ENCODE peak calls at places on chromosome 13, in eight cellular contexts. B is GM12878, C is HCT116, T is K562, E is stomach, U is HepG2, G is suprapubic skin, V is esophagus muscularis mucosa. Z is an unnamed sample.

GRCh38 chr13:47904891-47905290 is 96.2 kb downstream of the SUCLA2 start:
- DNase-seq in B (no peak), C (no peak), T (no peak), E (no peak), U (no peak), G (no peak), V (no peak), Z (no peak)

GRCh38 chr13:67283602-67284001 is 53.5 kb upstream of the PCDH9 start:
- DNase-seq in B (no peak), C (peak; percentile 6), T (no peak), E (no peak), U (peak; percentile 88), G (no peak), V (no peak), Z (no peak)

GRCh38 chr13:60431108-60431700 is 34.2 kb downstream of the TDRD3 start:
- DNase-seq in B (peak; percentile 61), C (peak; percentile 46), T (peak; percentile 19), E (no peak), U (peak; percentile 47), G (no peak), V (no peak), Z (no peak)

GRCh38 chr13:79936368-79937136 is 404.4 kb downstream of the SPRY2 start:
- DNase-seq in B (no peak), C (no peak), T (no peak), E (no peak), U (peak; percentile 3), G (no peak), V (no peak), Z (no peak)

GRCh38 chr13:66574606-66575005 is 655.5 kb downstream of the PCDH9 start:
- DNase-seq in B (no peak), C (no peak), T (no peak), E (no peak), U (no peak), G (no peak), V (no peak), Z (no peak)

GRCh38 chr13:51158923-51159322 is 47.8 kb upstream of the C13orf42 start:
- DNase-seq in B (no peak), C (no peak), T (no peak), E (no peak), U (no peak), G (no peak), V (peak; percentile 82), Z (no peak)

GRCh38 chr13:90336507-90336906 is 1011.0 kb upstream of the MIR17HG start:
- DNase-seq in B (no peak), C (no peak), T (no peak), E (no peak), U (no peak), G (no peak), V (no peak), Z (no peak)

GRCh38 chr13:41505209-41505835 is 48.0 kb downstream of the RGCC start:
- DNase-seq in B (no peak), C (no peak), T (no peak), E (no peak), U (no peak), G (no peak), V (peak; percentile 62), Z (no peak)

GRCh38 chr13:20230913-20231838 is 943 bp downstream of the GJB6 start:
- DNase-seq in B (no peak), C (no peak), T (no peak), E (no peak), U (no peak), G (no peak), V (peak; percentile 81), Z (no peak)

GRCh38 chr13:89628567-89628966 is 1718.9 kb upstream of the MIR17HG start:
- DNase-seq in B (no peak), C (no peak), T (no peak), E (no peak), U (no peak), G (no peak), V (no peak), Z (no peak)

GRCh38 chr13:75635101-75635620 is 969 bp upstream of the LMO7 start:
- DNase-seq in B (no peak), C (no peak), T (no peak), E (no peak), U (peak; percentile 24), G (no peak), V (no peak), Z (no peak)

GRCh38 chr13:36163809-36164308 is 32.7 kb upstream of the DCLK1 start:
- DNase-seq in B (no peak), C (no peak), T (no peak), E (peak; percentile 45), U (no peak), G (no peak), V (peak; percentile 91), Z (no peak)
- TF ChIP-seq POLR2AphosphoS5 in B (no peak), C (no peak), T (no peak), E (no peak), U (no peak), G (no peak), V (peak; percentile 43), Z (no peak)

GRCh38 chr13:30464496-30465351 is 1.0 kb downstream of the HMGB1 start:
- DNase-seq in B (no peak), C (no peak), T (peak; percentile 62), E (peak; percentile 69), U (peak; percentile 65), G (peak; percentile 85), V (peak; percentile 94), Z (no peak)
- TF ChIP-seq POLR2A in B (peak; percentile 79), C (no peak), T (no peak), E (no peak), U (peak; percentile 62), G (no peak), V (no peak), Z (no peak)

GRCh38 chr13:32429406-32429909 is 1.5 kb upstream of the N4BP2L1 start:
- DNase-seq in B (no peak), C (no peak), T (no peak), E (no peak), U (no peak), G (no peak), V (no peak), Z (no peak)
- H3K27ac ChIP-seq in B (peak overlapping the region; percentile 98), C (no peak overlapping the region), T (no peak overlapping the region), E (no peak overlapping the region), U (peak overlapping the region; percentile 94), G (peak overlapping the region; percentile 95), V (peak overlapping the region; percentile 91), Z (peak overlapping the region; percentile 96)

DNA sequence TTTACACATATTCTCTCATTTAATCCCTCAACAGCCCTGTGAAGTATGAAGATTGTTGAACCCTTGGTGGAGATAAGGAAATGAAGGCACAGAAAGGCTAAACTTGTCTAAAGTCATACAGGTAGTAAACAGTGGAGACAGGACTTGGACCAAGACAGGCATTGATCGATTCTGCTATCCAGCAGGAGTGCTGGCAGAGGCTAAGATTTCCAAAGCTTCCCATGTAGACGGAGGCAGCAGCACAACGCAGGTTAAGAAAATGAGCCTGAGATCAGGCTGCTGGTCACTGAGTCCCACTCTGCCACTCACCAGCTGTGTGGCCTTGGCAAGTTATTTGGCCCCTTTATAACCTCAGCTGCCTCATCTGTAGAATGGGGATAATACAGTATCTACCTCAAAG is 85.4 kb upstream of the SLC15A1 start:
- DNase-seq in B (no peak), C (no peak), T (no peak), E (no peak), U (no peak), G (no peak), V (no peak), Z (no peak)
- TF ChIP-seq POLR2AphosphoS5 in B (no peak), C (no peak), T (no peak), E (no peak), U (no peak), G (no peak), V (no peak), Z (no peak)

DNA sequence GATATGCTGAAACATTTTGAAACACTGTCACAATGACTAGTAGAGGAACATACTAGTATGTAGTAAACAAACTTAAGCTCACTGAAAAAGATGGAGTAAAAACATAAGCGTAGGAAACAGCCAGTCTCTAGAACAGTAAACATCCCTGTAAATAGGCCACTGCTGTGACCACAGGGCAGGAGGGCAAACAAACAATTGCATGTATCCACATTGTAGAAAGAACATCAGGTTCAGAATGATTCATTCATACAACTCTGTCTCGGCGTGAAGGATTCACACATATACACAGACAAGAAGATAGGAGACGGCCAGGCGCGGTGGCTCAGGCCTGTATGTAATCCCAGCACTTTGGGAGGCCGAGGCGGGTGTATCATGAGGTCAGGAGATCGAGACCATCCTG is 390.1 kb downstream of the IRS2 start:
- DNase-seq in B (no peak), C (no peak), T (no peak), E (no peak), U (no peak), G (no peak), V (no peak), Z (no peak)
- TF ChIP-seq POLR2A in B (no peak), C (no peak), T (no peak), E (no peak), U (no peak), G (no peak), V (no peak), Z (no peak)

GRCh38 chr13:49938921-49939320 is 2.8 kb upstream of the SPRYD7 start:
- DNase-seq in B (no peak), C (no peak), T (no peak), E (peak; percentile 78), U (peak; percentile 22), G (no peak), V (no peak), Z (no peak)
- H3K27ac ChIP-seq in B (no peak overlapping the region), C (no peak overlapping the region), T (no peak overlapping the region), E (peak overlapping the region; percentile 30), U (no peak overlapping the region), G (peak overlapping the region; percentile 39), V (peak overlapping the region; percentile 65), Z (no peak overlapping the region)

GRCh38 chr13:49446473-49446872 is 2.4 kb downstream of the SETDB2 start:
- DNase-seq in B (no peak), C (no peak), T (no peak), E (no peak), U (no peak), G (no peak), V (no peak), Z (no peak)

GRCh38 chr13:49443327-49443688 is 556 bp downstream of the CAB39L start:
- DNase-seq in B (no peak), C (no peak), T (no peak), E (no peak), U (peak; percentile 40), G (no peak), V (no peak), Z (no peak)

GRCh38 chr13:49443689-49444516 is at the start of the genes CAB39L and SETDB2:
- DNase-seq in B (peak; percentile 99), C (peak; percentile 97), T (peak; percentile 90), E (peak; percentile 99), U (peak; percentile 98), G (peak; percentile 99), V (peak; percentile 100), Z (peak; percentile 100)

GRCh38 chr13:49441846-49442245 is 2.0 kb downstream of the CAB39L start:
- DNase-seq in B (no peak), C (no peak), T (no peak), E (no peak), U (no peak), G (no peak), V (no peak), Z (no peak)

GRCh38 chr13:49444517-49445395 is 682 bp downstream of the SETDB2 start:
- DNase-seq in B (peak; percentile 46), C (no peak), T (no peak), E (no peak), U (peak; percentile 31), G (no peak), V (no peak), Z (no peak)
- TF ChIP-seq POLR2AphosphoS5 in B (no peak), C (no peak), T (no peak), E (peak; percentile 59), U (no peak), G (no peak), V (peak; percentile 70), Z (peak; percentile 96)

GRCh38 chr13:44577236-44578063 is 1.3 kb upstream of the TSC22D1 start:
- DNase-seq in B (peak; percentile 45), C (peak; percentile 88), T (peak; percentile 86), E (peak; percentile 99), U (peak; percentile 87), G (peak; percentile 97), V (peak; percentile 98), Z (no peak)
- TF ChIP-seq POLR2A in B (peak; percentile 66), C (no peak), T (peak; percentile 65), E (peak; percentile 46), U (peak; percentile 39), G (no peak), V (no peak), Z (peak; percentile 52)

Z was measured in vagina.